ENCODE peak calls at places on chromosomes 16 and 17, in six cellular contexts. A is CD8-positive, alpha-beta memory T cell; H is activated naive CD4-positive, alpha-beta T cell; O is hepatic stellate cell; B is progenitor cell of endocrine pancreas; C is upper lobe of right lung. R is an unnamed sample.
A peak's percentile ranks its signal among the peaks of the same experiment; 100 is the strongest.

GRCh38 chr16:74865922-74866598 is 91.4 kb upstream of the FA2H start:
- DNase-seq in H (no peak), C (no peak), A (no peak), O (no peak), B (no peak), R (peak; percentile 26)

GRCh38 chr16:55330726-55331647 is 7.0 kb downstream of the IRX6 start:
- DNase-seq in C (no peak), A (no peak), H (no peak), B (no peak), O (no peak), R (no peak)

GRCh38 chr16:79874391-79874790 is 273.9 kb upstream of the MAF start:
- DNase-seq in B (no peak), C (no peak), O (no peak), A (no peak), H (no peak), R (no peak)

GRCh38 chr16:6804461-6804860 is 528.2 kb upstream of the RBFOX1 start:
- DNase-seq in H (no peak), A (no peak), O (no peak), B (no peak), C (no peak), R (no peak)

GRCh38 chr16:74862743-74863244 is 88.2 kb upstream of the FA2H start:
- DNase-seq in A (no peak), B (no peak), C (no peak), H (no peak), O (peak; percentile 29), R (no peak)

GRCh38 chr17:56939869-56940484 is 20.9 kb downstream of the COIL start:
- DNase-seq in C (no peak), B (no peak), O (peak; percentile 55), A (no peak), H (no peak), R (peak; percentile 21)

GRCh38 chr16:79272141-79272577 is 328.4 kb downstream of the MAF start:
- DNase-seq in O (no peak), B (no peak), H (peak; percentile 15), A (peak; percentile 46), C (no peak), R (no peak)

GRCh38 chr16:85220125-85220839 is 108.0 kb upstream of the CIBAR2 start:
- DNase-seq in A (no peak), O (peak; percentile 82), H (no peak), B (no peak), C (peak; percentile 82), R (no peak)

GRCh38 chr17:12395733-12396354 is 269.8 kb upstream of the MYOCD start:
- DNase-seq in A (no peak), C (no peak), B (no peak), H (no peak), O (peak; percentile 22), R (no peak)

GRCh38 chr16:54633943-54634362 is 296.7 kb upstream of the IRX5 start:
- DNase-seq in H (no peak), B (no peak), A (no peak), O (peak; percentile 4), C (no peak), R (peak; percentile 80)

GRCh38 chr16:59192551-59193199 is 458.6 kb upstream of the GOT2 start:
- DNase-seq in A (no peak), O (no peak), C (no peak), H (no peak), B (no peak), R (no peak)

GRCh38 chr16:81318711-81319110 is 3.9 kb downstream of the GAN start:
- DNase-seq in C (no peak), B (no peak), A (no peak), H (no peak), O (no peak), R (no peak)

GRCh38 chr17:59846391-59847165 is 46.2 kb downstream of the TUBD1 start:
- DNase-seq in A (no peak), B (no peak), O (peak; percentile 29), C (peak; percentile 71), H (no peak), R (peak; percentile 77)

GRCh38 chr17:78736526-78737079 is 45.5 kb downstream of the CYTH1 start:
- DNase-seq in H (peak; percentile 52), A (peak; percentile 65), C (peak; percentile 94), O (no peak), B (no peak), R (no peak)

GRCh38 chr17:71467719-71468118 is 653.1 kb upstream of the SOX9 start:
- DNase-seq in A (no peak), O (no peak), C (no peak), H (no peak), B (no peak), R (no peak)

GRCh38 chr17:46881015-46881414 is 29.6 kb downstream of the WNT9B start:
- DNase-seq in H (no peak), O (no peak), C (no peak), B (no peak), A (no peak), R (no peak)

GRCh38 chr16:53973021-53973420 is 269.1 kb downstream of the FTO start:
- DNase-seq in O (no peak), A (no peak), C (no peak), H (no peak), B (no peak), R (no peak)

R was measured in stromal cell of bone marrow.